ENCODE peak calls at places on chromosomes 1 and 21, in eight cellular contexts. P is prostate gland, K is A549, Q is H1, F is endothelial cell of umbilical vein, M is uterus, W is GM12891, N is transverse colon. J is an unnamed sample.

GRCh38 chr21:37886120-37886519 is 30.1 kb downstream of the KCNJ6 start:
- DNase-seq in W (no peak), N (no peak), K (no peak), F (no peak), Q (no peak), P (no peak), M (no peak), J (no peak)

GRCh38 chr1:217029311-217030157 is 306.3 kb upstream of the ESRRG start:
- DNase-seq in P (peak; percentile 85), N (peak; percentile 37), W (no peak), Q (no peak), K (peak; percentile 11), F (no peak), M (no peak), J (no peak)

GRCh38 chr1:106637566-106637965 is 418.9 kb upstream of the PRMT6 start:
- DNase-seq in P (no peak), Q (no peak), K (no peak), W (no peak), F (no peak), M (no peak), N (no peak), J (no peak)

GRCh38 chr1:32501865-32502264 is 37.0 kb downstream of the ZBTB8B start:
- DNase-seq in M (peak; percentile 71), K (no peak), F (peak; percentile 57), Q (no peak), P (peak; percentile 90), N (no peak), W (no peak), J (no peak)

GRCh38 chr1:171715813-171716251 is 26.0 kb downstream of the VAMP4 start:
- DNase-seq in Q (no peak), P (peak; percentile 4), K (peak; percentile 7), N (no peak), W (no peak), M (no peak), F (peak; percentile 60), J (peak; percentile 8)

GRCh38 chr1:95888877-95889799 is 655.1 kb downstream of the RWDD3 start:
- DNase-seq in F (peak; percentile 20), W (no peak), K (no peak), M (no peak), P (no peak), N (no peak), Q (no peak), J (no peak)

GRCh38 chr1:16112558-16113555 is 39.4 kb upstream of the FAM131C start:
- DNase-seq in M (no peak), N (no peak), Q (peak; percentile 70), K (no peak), W (no peak), F (no peak), P (no peak), J (no peak)

GRCh38 chr1:32886012-32886827 is at the start of gene HPCA:
- DNase-seq in F (peak; percentile 46), P (no peak), M (no peak), N (peak; percentile 72), K (peak; percentile 38), W (peak; percentile 71), Q (peak; percentile 99), J (peak; percentile 61)

GRCh38 chr1:119895102-119895501 is 1.2 kb downstream of the ADAM30 start:
- DNase-seq in W (no peak), K (no peak), N (no peak), P (no peak), M (no peak), F (no peak), Q (no peak), J (no peak)

GRCh38 chr1:234214129-234214910 is 158.9 kb upstream of the COA6 start:
- DNase-seq in Q (peak; percentile 81), K (no peak), P (peak; percentile 28), M (no peak), N (peak; percentile 14), F (no peak), W (peak; percentile 52), J (no peak)

GRCh38 chr1:35810096-35810860 is 2.5 kb downstream of the AGO4 start:
- DNase-seq in P (no peak), W (no peak), Q (no peak), F (no peak), N (no peak), M (no peak), K (no peak), J (no peak)

GRCh38 chr21:42745511-42746239 is 92.3 kb downstream of the PDE9A start:
- DNase-seq in N (no peak), Q (no peak), W (no peak), P (no peak), M (no peak), K (no peak), F (no peak), J (peak; percentile 78)

GRCh38 chr21:31030367-31031106 is 7.7 kb downstream of the KRTAP19-8 start:
- DNase-seq in K (no peak), Q (no peak), M (no peak), N (no peak), F (no peak), P (no peak), W (no peak), J (no peak)

GRCh38 chr1:169574336-169574735 is 11.9 kb downstream of the F5 start:
- DNase-seq in P (peak; percentile 11), M (no peak), Q (no peak), K (no peak), F (peak; percentile 17), N (no peak), W (no peak), J (no peak)

GRCh38 chr1:224213438-224214119 is 30.5 kb downstream of the DEGS1 start:
- DNase-seq in P (no peak), Q (peak; percentile 59), N (peak; percentile 8), M (no peak), W (no peak), K (no peak), F (no peak), J (peak; percentile 23)

GRCh38 chr1:116690809-116691323 is 23.3 kb upstream of the IGSF3 start:
- DNase-seq in P (no peak), Q (no peak), M (no peak), F (no peak), W (no peak), N (no peak), K (no peak), J (no peak)

GRCh38 chr1:243447342-243447741 is 191.5 kb downstream of the SDCCAG8 start:
- DNase-seq in F (no peak), Q (no peak), N (no peak), M (no peak), W (no peak), K (peak; percentile 22), P (no peak), J (peak; percentile 22)

GRCh38 chr1:42178249-42178648 is 13.7 kb upstream of the GUCA2A start:
- DNase-seq in W (no peak), Q (no peak), P (no peak), K (no peak), M (no peak), F (no peak), N (no peak), J (no peak)

GRCh38 chr1:151476083-151476482 is 16.8 kb upstream of the POGZ start:
- DNase-seq in M (no peak), Q (no peak), K (no peak), F (no peak), N (no peak), P (no peak), W (no peak), J (no peak)

GRCh38 chr1:105088166-105088565 is 1338.5 kb downstream of the AMY1C start:
- DNase-seq in Q (no peak), W (no peak), N (no peak), M (no peak), P (no peak), F (no peak), K (no peak), J (no peak)

DNA sequence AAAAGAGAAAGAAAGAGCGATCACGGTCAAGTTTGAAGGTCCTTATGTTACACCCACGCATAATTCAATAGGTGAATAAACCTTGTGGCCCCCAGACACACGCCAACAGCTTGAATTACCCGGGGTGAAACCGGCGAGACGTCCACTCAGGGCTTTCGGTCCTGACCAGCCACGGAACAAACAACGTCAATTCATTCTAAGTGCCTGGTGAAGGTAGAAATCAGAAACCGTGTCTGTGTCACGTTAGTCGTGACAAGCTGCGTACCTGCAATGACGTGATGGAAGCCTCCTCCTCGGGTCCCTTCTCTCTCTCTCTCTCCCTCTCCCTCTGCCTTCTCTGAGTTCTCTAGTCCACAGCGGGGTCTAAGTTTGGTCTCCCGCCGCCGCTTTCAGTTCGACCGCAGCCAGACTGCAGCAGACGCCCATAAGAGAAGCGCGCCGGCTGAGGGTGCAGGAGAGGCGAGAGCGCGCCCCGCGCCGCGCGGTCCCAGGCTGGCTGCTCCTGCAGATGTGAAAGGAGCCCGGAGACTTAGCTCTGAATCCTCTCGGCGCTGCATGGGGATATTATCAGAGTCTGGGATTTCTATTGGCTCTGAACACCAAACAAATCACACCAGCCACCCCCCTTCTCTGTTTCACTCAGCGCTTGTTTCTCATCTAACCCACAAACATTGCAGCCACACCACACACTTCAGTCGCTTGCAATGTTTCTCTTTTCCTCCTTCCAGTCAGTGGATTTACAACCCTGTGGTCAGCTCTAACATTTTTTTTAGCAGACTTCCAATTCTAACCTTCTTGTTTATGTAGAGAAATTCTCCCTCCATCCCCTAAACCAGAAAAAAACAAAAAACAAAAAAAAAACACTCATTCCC is at the start of gene GREM2:
- DNase-seq in P (peak; percentile 19), K (peak; percentile 31), F (peak; percentile 5), Q (peak; percentile 67), M (peak; percentile 70), W (peak; percentile 27), N (peak; percentile 62), J (peak; percentile 3)
- TF ChIP-seq POLR2A in P (no peak), K (no peak), F (no peak), Q (no peak), M (peak; percentile 27), W (no peak), N (peak; percentile 39), J (no peak)

GRCh38 chr1:226121587-226122400 is 59.3 kb downstream of the H3-3A start:
- DNase-seq in P (peak; percentile 60), M (peak; percentile 48), N (peak; percentile 80), Q (peak; percentile 89), K (peak; percentile 67), W (peak; percentile 89), F (peak; percentile 43), J (peak; percentile 85)
- TF ChIP-seq POLR2A in P (no peak), M (peak; percentile 41), N (peak; percentile 26), Q (no peak), K (peak; percentile 45), W (no peak), F (no peak), J (peak; percentile 23)

DNA sequence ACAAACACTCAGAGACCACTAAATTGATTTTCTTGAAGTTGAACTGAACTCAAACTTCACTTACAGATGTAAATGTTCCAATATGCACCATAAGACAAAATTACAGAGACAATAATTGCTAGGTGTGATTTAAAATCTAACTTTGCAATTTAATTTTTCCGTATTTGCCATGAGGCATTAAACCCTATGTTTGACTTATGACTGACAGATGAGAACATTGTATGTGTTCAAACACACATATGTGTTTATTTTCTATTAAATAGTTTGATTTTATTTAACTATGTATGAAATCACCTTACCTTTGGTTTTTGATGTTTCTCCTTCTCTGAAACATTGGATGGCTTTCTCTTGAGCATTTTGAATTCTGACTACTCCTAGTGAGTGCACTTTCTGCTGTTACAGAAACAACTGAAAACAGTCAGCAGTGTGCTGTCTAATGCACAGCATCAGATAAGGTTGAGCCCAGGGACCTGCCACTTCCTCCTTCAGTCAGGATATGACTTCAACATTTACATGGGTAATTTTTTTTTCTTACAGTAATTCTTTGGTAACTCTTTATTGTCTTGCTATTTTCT is at the start of gene SAMSN1:
- DNase-seq in Q (no peak), N (peak; percentile 53), P (no peak), W (no peak), M (no peak), F (peak; percentile 85), K (no peak), J (peak; percentile 88)
- TF ChIP-seq POLR2A in Q (no peak), N (peak; percentile 86), P (peak; percentile 38), W (peak; percentile 97), M (no peak), F (peak; percentile 69), K (no peak), J (peak; percentile 74)

GRCh38 chr1:51605961-51606723 is 10.8 kb upstream of the OSBPL9 start:
- DNase-seq in K (peak; percentile 16), P (no peak), N (no peak), M (no peak), Q (no peak), W (no peak), F (no peak), J (peak; percentile 79)
- TF ChIP-seq POLR2A in K (no peak), P (no peak), N (no peak), M (no peak), Q (no peak), W (no peak), F (no peak), J (no peak)

J was measured in NB4.